ENCODE peak calls at places on chromosomes 2 and 18, in ten cellular contexts. One of them, this sample, is unnamed.

GRCh38 chr18:8960740-8961657 is 141.5 kb upstream of the NDUFV2 start:
- DNase-seq in GM03348: peak
- DNase-seq in NCI-H1092: no peak
- DNase-seq in GM20000: no peak
- DNase-seq in AG20443: peak
- DNase-seq in ovary: no peak
- DNase-seq in activated CD8-positive, alpha-beta memory T cell treated with anti-CD3 and anti-CD28 coated beads, Interleukin-2, amount 50 U/mL, for 4 hours: no peak
- DNase-seq in renal cortical epithelial cell: peak
- DNase-seq in HuH-7.5: peak
- DNase-seq in tibial artery: no peak
- DNase-seq in this sample: no peak

GRCh38 chr18:59140287-59140885 is 702 bp downstream of the SEC11C start:
- DNase-seq in GM03348: peak
- DNase-seq in NCI-H1092: no peak
- DNase-seq in GM20000: peak
- DNase-seq in AG20443: peak
- DNase-seq in ovary: no peak
- DNase-seq in activated CD8-positive, alpha-beta memory T cell treated with anti-CD3 and anti-CD28 coated beads, Interleukin-2, amount 50 U/mL, for 4 hours: no peak
- DNase-seq in renal cortical epithelial cell: peak
- DNase-seq in HuH-7.5: peak
- DNase-seq in tibial artery: no peak
- DNase-seq in this sample: no peak

GRCh38 chr18:54828290-54828871 is at the start of gene RAB27B:
- DNase-seq in GM03348: peak
- DNase-seq in NCI-H1092: no peak
- DNase-seq in GM20000: no peak
- DNase-seq in AG20443: peak
- DNase-seq in ovary: peak
- DNase-seq in activated CD8-positive, alpha-beta memory T cell treated with anti-CD3 and anti-CD28 coated beads, Interleukin-2, amount 50 U/mL, for 4 hours: peak
- DNase-seq in renal cortical epithelial cell: peak
- DNase-seq in HuH-7.5: peak
- DNase-seq in tibial artery: peak
- DNase-seq in this sample: no peak

GRCh38 chr2:10448208-10448645 is at the start of gene ODC1:
- DNase-seq in GM03348: peak
- DNase-seq in NCI-H1092: peak
- DNase-seq in GM20000: peak
- DNase-seq in AG20443: peak
- DNase-seq in ovary: peak
- DNase-seq in activated CD8-positive, alpha-beta memory T cell treated with anti-CD3 and anti-CD28 coated beads, Interleukin-2, amount 50 U/mL, for 4 hours: peak
- DNase-seq in renal cortical epithelial cell: peak
- DNase-seq in HuH-7.5: peak
- DNase-seq in tibial artery: peak
- DNase-seq in this sample: peak

GRCh38 chr2:32874931-32875330 is 71.8 kb upstream of the LTBP1 start:
- DNase-seq in GM03348: no peak
- DNase-seq in NCI-H1092: no peak
- DNase-seq in GM20000: no peak
- DNase-seq in AG20443: no peak
- DNase-seq in ovary: no peak
- DNase-seq in activated CD8-positive, alpha-beta memory T cell treated with anti-CD3 and anti-CD28 coated beads, Interleukin-2, amount 50 U/mL, for 4 hours: no peak
- DNase-seq in renal cortical epithelial cell: no peak
- DNase-seq in HuH-7.5: no peak
- DNase-seq in tibial artery: no peak
- DNase-seq in this sample: no peak

GRCh38 chr18:50013363-50014138 is 181.4 kb downstream of the MYO5B start:
- DNase-seq in GM03348: no peak
- DNase-seq in NCI-H1092: no peak
- DNase-seq in GM20000: no peak
- DNase-seq in AG20443: no peak
- DNase-seq in ovary: no peak
- DNase-seq in activated CD8-positive, alpha-beta memory T cell treated with anti-CD3 and anti-CD28 coated beads, Interleukin-2, amount 50 U/mL, for 4 hours: no peak
- DNase-seq in renal cortical epithelial cell: peak
- DNase-seq in HuH-7.5: no peak
- DNase-seq in tibial artery: no peak
- DNase-seq in this sample: no peak

GRCh38 chr2:181123798-181124217 is 143.4 kb downstream of the UBE2E3 start:
- DNase-seq in GM03348: no peak
- DNase-seq in NCI-H1092: no peak
- DNase-seq in GM20000: peak
- DNase-seq in AG20443: no peak
- DNase-seq in ovary: no peak
- DNase-seq in activated CD8-positive, alpha-beta memory T cell treated with anti-CD3 and anti-CD28 coated beads, Interleukin-2, amount 50 U/mL, for 4 hours: peak
- DNase-seq in renal cortical epithelial cell: no peak
- DNase-seq in HuH-7.5: no peak
- DNase-seq in tibial artery: no peak
- DNase-seq in this sample: no peak

GRCh38 chr2:28962505-28962904 is 18.6 kb upstream of the TOGARAM2 start:
- DNase-seq in GM03348: no peak
- DNase-seq in NCI-H1092: no peak
- DNase-seq in GM20000: no peak
- DNase-seq in AG20443: no peak
- DNase-seq in ovary: no peak
- DNase-seq in activated CD8-positive, alpha-beta memory T cell treated with anti-CD3 and anti-CD28 coated beads, Interleukin-2, amount 50 U/mL, for 4 hours: no peak
- DNase-seq in renal cortical epithelial cell: no peak
- DNase-seq in HuH-7.5: no peak
- DNase-seq in tibial artery: no peak
- DNase-seq in this sample: no peak

GRCh38 chr18:39951321-39951720 is 2003.7 kb upstream of the PIK3C3 start:
- DNase-seq in GM03348: no peak
- DNase-seq in NCI-H1092: no peak
- DNase-seq in GM20000: no peak
- DNase-seq in AG20443: no peak
- DNase-seq in ovary: no peak
- DNase-seq in activated CD8-positive, alpha-beta memory T cell treated with anti-CD3 and anti-CD28 coated beads, Interleukin-2, amount 50 U/mL, for 4 hours: no peak
- DNase-seq in renal cortical epithelial cell: peak
- DNase-seq in HuH-7.5: no peak
- DNase-seq in tibial artery: no peak
- DNase-seq in this sample: no peak

GRCh38 chr2:180141600-180141999 is 134.5 kb upstream of the CWC22 start:
- DNase-seq in GM03348: no peak
- DNase-seq in NCI-H1092: no peak
- DNase-seq in GM20000: no peak
- DNase-seq in AG20443: no peak
- DNase-seq in ovary: no peak
- DNase-seq in activated CD8-positive, alpha-beta memory T cell treated with anti-CD3 and anti-CD28 coated beads, Interleukin-2, amount 50 U/mL, for 4 hours: no peak
- DNase-seq in renal cortical epithelial cell: no peak
- DNase-seq in HuH-7.5: no peak
- DNase-seq in tibial artery: no peak
- DNase-seq in this sample: no peak

GRCh38 chr2:199228887-199229819 is 228.6 kb downstream of the SATB2 start:
- DNase-seq in GM03348: peak
- DNase-seq in NCI-H1092: no peak
- DNase-seq in GM20000: no peak
- DNase-seq in AG20443: peak
- DNase-seq in ovary: no peak
- DNase-seq in activated CD8-positive, alpha-beta memory T cell treated with anti-CD3 and anti-CD28 coated beads, Interleukin-2, amount 50 U/mL, for 4 hours: no peak
- DNase-seq in renal cortical epithelial cell: peak
- DNase-seq in HuH-7.5: no peak
- DNase-seq in tibial artery: no peak
- DNase-seq in this sample: no peak

GRCh38 chr2:99404039-99404799 is 67.0 kb downstream of the EIF5B start:
- DNase-seq in GM03348: no peak
- DNase-seq in NCI-H1092: no peak
- DNase-seq in GM20000: no peak
- DNase-seq in AG20443: no peak
- DNase-seq in ovary: no peak
- DNase-seq in activated CD8-positive, alpha-beta memory T cell treated with anti-CD3 and anti-CD28 coated beads, Interleukin-2, amount 50 U/mL, for 4 hours: no peak
- DNase-seq in renal cortical epithelial cell: peak
- DNase-seq in HuH-7.5: no peak
- DNase-seq in tibial artery: no peak
- DNase-seq in this sample: no peak

GRCh38 chr18:48827321-48828200 is 123.2 kb downstream of the SMAD7 start:
- DNase-seq in GM03348: peak
- DNase-seq in NCI-H1092: peak
- DNase-seq in GM20000: no peak
- DNase-seq in AG20443: peak
- DNase-seq in ovary: peak
- DNase-seq in activated CD8-positive, alpha-beta memory T cell treated with anti-CD3 and anti-CD28 coated beads, Interleukin-2, amount 50 U/mL, for 4 hours: peak
- DNase-seq in renal cortical epithelial cell: peak
- DNase-seq in HuH-7.5: no peak
- DNase-seq in tibial artery: peak
- DNase-seq in this sample: no peak

GRCh38 chr2:158782126-158782525 is 13.0 kb upstream of the DAPL1 start:
- DNase-seq in GM03348: no peak
- DNase-seq in NCI-H1092: no peak
- DNase-seq in GM20000: no peak
- DNase-seq in AG20443: no peak
- DNase-seq in ovary: no peak
- DNase-seq in activated CD8-positive, alpha-beta memory T cell treated with anti-CD3 and anti-CD28 coated beads, Interleukin-2, amount 50 U/mL, for 4 hours: no peak
- DNase-seq in renal cortical epithelial cell: no peak
- DNase-seq in HuH-7.5: no peak
- DNase-seq in tibial artery: no peak
- DNase-seq in this sample: no peak

GRCh38 chr18:8348051-8348450 is 261.2 kb upstream of the RAB12 start:
- DNase-seq in GM03348: no peak
- DNase-seq in NCI-H1092: no peak
- DNase-seq in GM20000: no peak
- DNase-seq in AG20443: no peak
- DNase-seq in ovary: no peak
- DNase-seq in activated CD8-positive, alpha-beta memory T cell treated with anti-CD3 and anti-CD28 coated beads, Interleukin-2, amount 50 U/mL, for 4 hours: no peak
- DNase-seq in renal cortical epithelial cell: no peak
- DNase-seq in HuH-7.5: no peak
- DNase-seq in tibial artery: no peak
- DNase-seq in this sample: no peak

GRCh38 chr2:10787176-10787968 is 25.2 kb downstream of the PDIA6 start:
- DNase-seq in GM03348: no peak
- DNase-seq in NCI-H1092: no peak
- DNase-seq in GM20000: peak
- DNase-seq in AG20443: no peak
- DNase-seq in ovary: no peak
- DNase-seq in activated CD8-positive, alpha-beta memory T cell treated with anti-CD3 and anti-CD28 coated beads, Interleukin-2, amount 50 U/mL, for 4 hours: no peak
- DNase-seq in renal cortical epithelial cell: no peak
- DNase-seq in HuH-7.5: no peak
- DNase-seq in tibial artery: no peak
- DNase-seq in this sample: no peak

GRCh38 chr2:36376319-36376765 is 20.8 kb downstream of the CRIM1 start:
- DNase-seq in GM03348: no peak
- DNase-seq in NCI-H1092: no peak
- DNase-seq in GM20000: no peak
- DNase-seq in AG20443: peak
- DNase-seq in ovary: peak
- DNase-seq in activated CD8-positive, alpha-beta memory T cell treated with anti-CD3 and anti-CD28 coated beads, Interleukin-2, amount 50 U/mL, for 4 hours: no peak
- DNase-seq in renal cortical epithelial cell: peak
- DNase-seq in HuH-7.5: no peak
- DNase-seq in tibial artery: peak
- DNase-seq in this sample: no peak

GRCh38 chr2:148251993-148252392 is 231.1 kb downstream of the MBD5 start:
- DNase-seq in GM03348: no peak
- DNase-seq in NCI-H1092: no peak
- DNase-seq in GM20000: no peak
- DNase-seq in AG20443: no peak
- DNase-seq in ovary: no peak
- DNase-seq in activated CD8-positive, alpha-beta memory T cell treated with anti-CD3 and anti-CD28 coated beads, Interleukin-2, amount 50 U/mL, for 4 hours: no peak
- DNase-seq in renal cortical epithelial cell: no peak
- DNase-seq in HuH-7.5: no peak
- DNase-seq in tibial artery: no peak
- DNase-seq in this sample: no peak

GRCh38 chr2:168336786-168337388 is 89.5 kb upstream of the STK39 start:
- DNase-seq in GM03348: no peak
- DNase-seq in NCI-H1092: peak
- DNase-seq in GM20000: peak
- DNase-seq in AG20443: no peak
- DNase-seq in ovary: peak
- DNase-seq in activated CD8-positive, alpha-beta memory T cell treated with anti-CD3 and anti-CD28 coated beads, Interleukin-2, amount 50 U/mL, for 4 hours: peak
- DNase-seq in renal cortical epithelial cell: peak
- DNase-seq in HuH-7.5: peak
- DNase-seq in tibial artery: no peak
- DNase-seq in this sample: no peak

GRCh38 chr2:15675456-15676195 is 84.0 kb downstream of the DDX1 start:
- DNase-seq in GM03348: no peak
- DNase-seq in NCI-H1092: no peak
- DNase-seq in GM20000: no peak
- DNase-seq in AG20443: no peak
- DNase-seq in ovary: no peak
- DNase-seq in activated CD8-positive, alpha-beta memory T cell treated with anti-CD3 and anti-CD28 coated beads, Interleukin-2, amount 50 U/mL, for 4 hours: no peak
- DNase-seq in renal cortical epithelial cell: peak
- DNase-seq in HuH-7.5: no peak
- DNase-seq in tibial artery: no peak
- DNase-seq in this sample: no peak

GRCh38 chr2:36013064-36013463 is 342.5 kb upstream of the CRIM1 start:
- DNase-seq in GM03348: no peak
- DNase-seq in NCI-H1092: no peak
- DNase-seq in GM20000: no peak
- DNase-seq in AG20443: no peak
- DNase-seq in ovary: no peak
- DNase-seq in activated CD8-positive, alpha-beta memory T cell treated with anti-CD3 and anti-CD28 coated beads, Interleukin-2, amount 50 U/mL, for 4 hours: no peak
- DNase-seq in renal cortical epithelial cell: no peak
- DNase-seq in HuH-7.5: no peak
- DNase-seq in tibial artery: no peak
- DNase-seq in this sample: no peak

GRCh38 chr18:61581578-61582204 is 248.5 kb downstream of the CDH20 start:
- DNase-seq in GM03348: peak
- DNase-seq in NCI-H1092: peak
- DNase-seq in GM20000: peak
- DNase-seq in AG20443: peak
- DNase-seq in ovary: peak
- DNase-seq in activated CD8-positive, alpha-beta memory T cell treated with anti-CD3 and anti-CD28 coated beads, Interleukin-2, amount 50 U/mL, for 4 hours: peak
- DNase-seq in renal cortical epithelial cell: no peak
- DNase-seq in HuH-7.5: peak
- DNase-seq in tibial artery: peak
- DNase-seq in this sample: no peak

GRCh38 chr2:104068665-104069064 is 785.2 kb upstream of the POU3F3 start:
- DNase-seq in GM03348: no peak
- DNase-seq in NCI-H1092: no peak
- DNase-seq in GM20000: no peak
- DNase-seq in AG20443: no peak
- DNase-seq in ovary: no peak
- DNase-seq in activated CD8-positive, alpha-beta memory T cell treated with anti-CD3 and anti-CD28 coated beads, Interleukin-2, amount 50 U/mL, for 4 hours: no peak
- DNase-seq in renal cortical epithelial cell: no peak
- DNase-seq in HuH-7.5: no peak
- DNase-seq in tibial artery: no peak
- DNase-seq in this sample: no peak

GRCh38 chr2:149189769-149190168 is 140.6 kb upstream of the LYPD6 start:
- DNase-seq in GM03348: no peak
- DNase-seq in NCI-H1092: no peak
- DNase-seq in GM20000: no peak
- DNase-seq in AG20443: no peak
- DNase-seq in ovary: no peak
- DNase-seq in activated CD8-positive, alpha-beta memory T cell treated with anti-CD3 and anti-CD28 coated beads, Interleukin-2, amount 50 U/mL, for 4 hours: no peak
- DNase-seq in renal cortical epithelial cell: no peak
- DNase-seq in HuH-7.5: no peak
- DNase-seq in tibial artery: no peak
- DNase-seq in this sample: no peak

GRCh38 chr2:1538663-1539062 is 125.4 kb downstream of the TPO start:
- DNase-seq in GM03348: no peak
- DNase-seq in NCI-H1092: peak
- DNase-seq in GM20000: no peak
- DNase-seq in AG20443: peak
- DNase-seq in ovary: no peak
- DNase-seq in activated CD8-positive, alpha-beta memory T cell treated with anti-CD3 and anti-CD28 coated beads, Interleukin-2, amount 50 U/mL, for 4 hours: no peak
- DNase-seq in renal cortical epithelial cell: peak
- DNase-seq in HuH-7.5: no peak
- DNase-seq in tibial artery: no peak
- DNase-seq in this sample: no peak

GRCh38 chr2:10923007-10923372 is 11.3 kb downstream of the KCNF1 start:
- DNase-seq in GM03348: no peak
- DNase-seq in NCI-H1092: no peak
- DNase-seq in GM20000: no peak
- DNase-seq in AG20443: no peak
- DNase-seq in ovary: no peak
- DNase-seq in activated CD8-positive, alpha-beta memory T cell treated with anti-CD3 and anti-CD28 coated beads, Interleukin-2, amount 50 U/mL, for 4 hours: no peak
- DNase-seq in renal cortical epithelial cell: no peak
- DNase-seq in HuH-7.5: no peak
- DNase-seq in tibial artery: no peak
- DNase-seq in this sample: no peak

GRCh38 chr2:228067309-228067708 is 114.2 kb downstream of the SPHKAP start:
- DNase-seq in GM03348: no peak
- DNase-seq in NCI-H1092: no peak
- DNase-seq in GM20000: no peak
- DNase-seq in AG20443: no peak
- DNase-seq in ovary: no peak
- DNase-seq in activated CD8-positive, alpha-beta memory T cell treated with anti-CD3 and anti-CD28 coated beads, Interleukin-2, amount 50 U/mL, for 4 hours: no peak
- DNase-seq in renal cortical epithelial cell: no peak
- DNase-seq in HuH-7.5: no peak
- DNase-seq in tibial artery: no peak
- DNase-seq in this sample: no peak

GRCh38 chr2:239285071-239285931 is 115.5 kb downstream of the HDAC4 start:
- DNase-seq in GM03348: peak
- DNase-seq in NCI-H1092: no peak
- DNase-seq in GM20000: peak
- DNase-seq in AG20443: no peak
- DNase-seq in ovary: no peak
- DNase-seq in activated CD8-positive, alpha-beta memory T cell treated with anti-CD3 and anti-CD28 coated beads, Interleukin-2, amount 50 U/mL, for 4 hours: no peak
- DNase-seq in renal cortical epithelial cell: no peak
- DNase-seq in HuH-7.5: no peak
- DNase-seq in tibial artery: peak
- DNase-seq in this sample: no peak

This sample was measured in cortex of kidney.